ENCODE peak calls at places on chromosome 7, in four cellular contexts. Q is IMR-90, B is suprapubic skin, M is trophoblast cell. D is an unnamed sample. For H3K36me3, the result is how much of the 10 kb centered on the place peaks cover.

GRCh38 chr7:116101709-116102108 is 71.1 kb upstream of the TFEC start:
- DNase-seq in Q (peak), B (no peak), M (no peak), D (no peak)

GRCh38 chr7:115707684-115708341 is 322.8 kb downstream of the TFEC start:
- DNase-seq in Q (no peak), B (no peak), M (no peak), D (no peak)

GRCh38 chr7:84022686-84023308 is 171.8 kb downstream of the SEMA3A start:
- DNase-seq in Q (peak), B (no peak), M (no peak), D (no peak)

GRCh38 chr7:32937344-32938174 is 19.7 kb upstream of the FKBP9 start:
- DNase-seq in Q (peak), B (no peak), M (no peak), D (peak)

GRCh38 chr7:106620681-106621080 is 40.3 kb downstream of the CCDC71L start:
- DNase-seq in Q (no peak), B (no peak), M (no peak), D (no peak)

GRCh38 chr7:145169908-145170307 is 334.1 kb upstream of the TPK1 start:
- DNase-seq in Q (no peak), B (no peak), M (no peak), D (no peak)

GRCh38 chr7:27159278-27160146 is 3.0 kb upstream of the HOXA7 start:
- DNase-seq in Q (no peak), B (peak), M (no peak), D (peak)

GRCh38 chr7:105794741-105795729 is 81.4 kb downstream of the ATXN7L1 start:
- DNase-seq in Q (peak), B (no peak), M (no peak), D (peak)

GRCh38 chr7:8579661-8580060 is 146.3 kb downstream of the NXPH1 start:
- DNase-seq in Q (no peak), B (no peak), M (no peak), D (no peak)

GRCh38 chr7:115135769-115136410 is 214.0 kb downstream of the MDFIC start:
- DNase-seq in Q (no peak), B (no peak), M (no peak), D (no peak)

GRCh38 chr7:70043139-70043538 is 444.9 kb downstream of the AUTS2 start:
- DNase-seq in Q (no peak), B (no peak), M (no peak), D (no peak)

GRCh38 chr7:27883726-27884125 is 143.8 kb downstream of the TAX1BP1 start:
- DNase-seq in Q (peak), B (no peak), M (no peak), D (no peak)

GRCh38 chr7:81845628-81846259 is 75.9 kb upstream of the HGF start:
- DNase-seq in Q (peak), B (no peak), M (no peak), D (no peak)

GRCh38 chr7:149179241-149179640 is 16.1 kb upstream of the ZNF282 start:
- DNase-seq in Q (no peak), B (no peak), M (no peak), D (no peak)

GRCh38 chr7:31852438-31852837 is 165.4 kb downstream of the PPP1R17 start:
- DNase-seq in Q (no peak), B (no peak), M (no peak), D (no peak)

GRCh38 chr7:114832906-114833595 is 88.8 kb upstream of the MDFIC start:
- DNase-seq in Q (no peak), B (no peak), M (no peak), D (no peak)

GRCh38 chr7:91835191-91836064 is 45.1 kb downstream of the MTERF1 start:
- DNase-seq in Q (no peak), B (no peak), M (no peak), D (no peak)

GRCh38 chr7:18212788-18213187 is 185.1 kb upstream of the PRPS1L1 start:
- DNase-seq in Q (peak), B (no peak), M (no peak), D (no peak)

GRCh38 chr7:133053321-133053891 is 28.5 kb downstream of the CHCHD3 start:
- DNase-seq in Q (peak), B (no peak), M (peak), D (peak)

GRCh38 chr7:111126987-111127386 is 36.1 kb downstream of the LRRN3 start:
- DNase-seq in Q (peak), B (no peak), M (no peak), D (no peak)

GRCh38 chr7:88485811-88486210 is 179.1 kb upstream of the STEAP4 start:
- DNase-seq in Q (no peak), B (no peak), M (no peak), D (no peak)

GRCh38 chr7:65371468-65371867 is 2.2 kb upstream of the ZNF92 start:
- DNase-seq in Q (no peak), B (no peak), M (no peak), D (peak)

GRCh38 chr7:73647725-73648592 is 19.7 kb upstream of the VPS37D start:
- DNase-seq in Q (no peak), B (no peak), M (no peak), D (peak)

GRCh38 chr7:130794619-130794922 is 60.6 kb upstream of the KLF14 start:
- DNase-seq in Q (no peak), B (no peak), M (no peak), D (no peak)

GRCh38 chr7:16416289-16417282 is 4.8 kb downstream of the CRPPA start:
- DNase-seq in Q (peak), B (no peak), M (no peak), D (no peak)

GRCh38 chr7:16412535-16413247 is 8.6 kb downstream of the CRPPA start:
- DNase-seq in Q (no peak), B (no peak), M (no peak), D (no peak)

GRCh38 chr7:16409777-16410176 is 11.6 kb downstream of the CRPPA start:
- DNase-seq in Q (peak), B (no peak), M (no peak), D (no peak)

DNA sequence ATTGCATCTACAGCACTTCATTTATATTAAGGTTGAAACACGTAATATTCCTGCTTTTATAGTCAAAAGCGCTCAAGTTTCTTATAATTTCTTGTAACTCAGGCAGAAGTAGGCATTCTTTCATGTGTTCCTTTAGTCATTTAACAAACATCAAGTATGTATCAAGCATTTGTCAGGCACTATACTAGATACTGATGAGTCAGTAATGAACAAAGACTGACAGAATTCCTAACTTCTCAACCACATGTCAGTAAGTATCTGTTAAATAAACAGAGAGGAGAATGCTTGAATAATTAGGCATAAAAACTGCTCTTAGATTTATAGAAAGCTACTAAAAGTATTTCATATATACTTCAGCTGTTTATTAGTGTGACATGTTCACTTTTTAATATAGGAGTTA is 9.9 kb downstream of the CRPPA start:
- DNase-seq in Q (peak), B (no peak), M (no peak), D (no peak)
- H3K36me3 ChIP-seq in Q (under half), B (under half), M (under half), D (under half)

DNA sequence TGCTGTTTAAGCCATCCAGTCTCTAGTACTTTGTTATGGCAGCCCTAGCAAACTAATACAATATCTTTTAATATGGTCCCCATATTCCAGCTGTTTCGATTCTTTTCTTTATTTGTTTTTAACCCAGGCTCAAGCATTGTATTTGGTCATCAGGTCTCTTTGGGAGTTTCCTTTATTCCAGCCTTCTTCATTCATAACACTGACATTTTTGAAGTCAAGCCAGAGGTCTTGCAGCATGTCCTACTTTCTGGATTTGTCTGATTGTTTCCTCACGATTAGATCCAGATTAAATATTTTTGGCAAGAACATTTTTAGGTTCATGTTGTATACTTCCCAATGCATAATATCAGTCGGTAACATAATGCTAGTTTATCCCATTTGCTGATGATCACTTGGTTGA is 11.8 kb downstream of the SLC25A13 start:
- DNase-seq in Q (no peak), B (no peak), M (no peak), D (no peak)
- H3K36me3 ChIP-seq in Q (under half), B (under half), M (under half), D (under half)

DNA sequence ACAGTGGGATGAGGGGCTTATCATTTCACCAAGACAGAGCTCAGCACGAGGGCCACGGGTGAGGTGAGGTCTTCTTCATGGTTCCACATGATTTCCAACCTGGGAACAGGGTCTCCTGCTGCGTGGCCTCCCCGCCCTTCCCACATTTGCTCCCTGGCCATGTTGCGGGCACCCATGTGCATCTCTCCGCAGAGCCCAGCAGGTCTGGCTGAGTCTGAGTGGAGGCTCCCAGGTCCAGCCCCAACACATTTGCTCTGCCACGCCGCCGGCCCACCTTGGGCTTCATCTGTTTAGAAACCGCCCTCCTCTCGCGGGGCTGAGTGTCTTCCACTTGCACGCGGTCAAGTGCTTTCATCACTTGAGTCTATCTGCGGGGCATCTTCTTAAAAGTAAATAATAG is 14.8 kb upstream of the PRKAR1B start:
- DNase-seq in Q (no peak), B (no peak), M (no peak), D (no peak)
- H3K36me3 ChIP-seq in Q (under half), B (under half), M (under half), D (under half)

DNA sequence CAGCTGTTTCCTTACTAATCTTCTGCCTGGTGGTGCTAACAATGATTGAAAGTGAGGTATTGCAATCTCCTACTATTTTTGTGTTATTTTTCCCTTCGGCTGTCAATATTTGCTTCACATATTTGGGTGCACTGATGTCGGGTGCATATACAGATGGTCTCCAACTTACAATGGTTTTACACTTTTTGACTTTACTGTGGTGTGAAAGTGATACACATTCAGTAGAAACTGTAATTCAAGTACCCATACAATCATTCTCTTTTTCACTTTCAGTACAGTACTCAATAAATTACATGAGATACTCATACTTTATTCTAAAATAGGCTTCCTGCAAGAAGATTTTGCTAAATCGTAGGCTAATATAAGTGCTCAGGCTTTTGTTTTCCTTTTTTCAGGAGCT is 73.2 kb downstream of the RNF216 start:
- DNase-seq in Q (no peak), B (no peak), M (no peak), D (no peak)
- H3K36me3 ChIP-seq in Q (under half), B (half or more), M (under half), D (half or more)

DNA sequence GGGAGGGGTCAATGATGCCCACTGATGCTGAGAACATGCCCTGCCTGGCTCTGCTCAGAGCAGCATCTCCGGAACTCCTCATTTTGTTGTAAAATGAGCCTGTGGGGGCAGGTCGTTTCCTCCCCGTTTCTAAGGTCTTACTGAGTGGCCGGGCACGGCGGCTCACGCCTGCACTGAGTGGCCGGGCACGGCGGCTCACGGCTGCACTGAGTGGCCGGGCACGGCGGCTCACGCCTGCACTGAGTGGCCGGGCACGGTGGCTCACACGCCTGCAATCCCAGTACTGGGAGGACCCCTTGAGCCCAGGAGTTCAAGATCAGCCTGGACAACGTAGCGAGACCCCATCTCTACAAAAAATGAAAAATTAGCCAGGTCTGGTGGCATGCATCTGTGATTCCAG is 39.0 kb upstream of the FOXL3 start:
- DNase-seq in Q (no peak), B (no peak), M (no peak), D (no peak)
- H3K36me3 ChIP-seq in Q (half or more), B (half or more), M (under half), D (under half)

DNA sequence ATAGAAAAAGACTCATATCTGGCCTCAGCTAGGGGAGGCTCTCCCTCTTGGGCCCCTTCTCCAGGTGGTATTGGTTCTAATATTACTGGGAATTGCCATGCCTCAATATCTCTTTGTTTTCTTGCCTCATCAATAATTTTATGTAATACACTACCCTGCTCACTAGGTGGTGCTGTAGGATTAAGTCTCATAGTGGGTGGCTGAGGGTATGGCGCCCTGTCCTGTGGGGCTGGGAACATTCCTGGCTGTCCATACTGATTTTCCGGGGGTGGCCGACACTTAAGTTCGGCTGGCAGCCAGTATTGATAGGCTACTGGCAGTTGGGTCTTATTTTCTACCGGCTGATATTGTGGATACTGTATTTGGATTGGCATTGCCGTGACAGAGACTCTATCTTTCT is 9.0 kb upstream of the TAS2R3 start:
- DNase-seq in Q (no peak), B (no peak), M (no peak), D (no peak)
- H3K36me3 ChIP-seq in Q (under half), B (half or more), M (under half), D (under half)

DNA sequence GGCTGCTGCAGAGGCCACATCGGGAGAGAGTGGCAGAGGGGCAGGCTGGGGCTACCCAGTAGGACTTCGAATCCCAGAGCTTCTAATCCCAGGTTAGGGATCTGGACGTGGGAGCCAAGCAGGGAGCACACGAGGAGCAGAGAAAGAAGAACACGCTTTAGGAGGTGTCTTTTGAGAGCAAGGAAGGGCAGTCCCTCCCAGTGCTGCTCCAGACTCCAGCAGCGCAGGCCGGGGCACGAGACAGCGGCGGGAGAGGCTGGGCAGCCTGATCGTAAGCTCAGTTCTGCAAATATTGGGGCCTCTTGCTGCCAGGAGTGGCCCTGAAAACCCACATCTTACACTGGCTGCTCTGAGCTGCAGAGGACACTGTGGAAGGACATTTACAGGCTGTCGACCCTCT is 75.9 kb downstream of the HIPK2 start:
- DNase-seq in Q (no peak), B (no peak), M (no peak), D (peak)
- H3K36me3 ChIP-seq in Q (half or more), B (under half), M (under half), D (under half)

DNA sequence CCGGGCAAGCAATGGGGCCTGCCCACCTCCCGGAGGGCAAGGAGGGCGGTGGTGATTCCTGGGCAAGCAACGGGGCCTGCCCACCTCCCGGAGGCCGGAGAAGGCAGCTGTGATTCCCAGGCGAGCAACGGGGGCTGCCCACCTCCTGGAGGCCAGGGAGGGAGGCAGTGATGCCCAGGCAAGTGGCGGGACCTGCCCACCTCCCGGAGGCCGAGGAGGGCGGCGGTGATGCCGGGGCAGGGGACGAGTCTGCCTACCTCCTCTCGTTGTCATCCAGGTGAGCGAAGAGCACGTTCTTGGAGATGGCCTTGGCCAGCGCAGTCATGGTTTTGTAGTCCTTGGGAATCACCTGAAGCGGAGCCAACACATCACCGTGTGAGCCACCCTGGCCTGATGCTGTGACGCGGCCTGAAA is 49.5 kb upstream of the DNAAF5 start:
- DNase-seq in Q (no peak), B (peak), M (no peak), D (no peak)
- H3K36me3 ChIP-seq in Q (under half), B (under half), M (under half), D (under half)

GRCh38 chr7:99098317-99098823 is 45.5 kb downstream of the SMURF1 start:
- DNase-seq in Q (no peak), B (no peak), M (no peak), D (no peak)

GRCh38 chr7:99099499-99100077 is 44.3 kb downstream of the SMURF1 start:
- DNase-seq in Q (no peak), B (no peak), M (no peak), D (no peak)

GRCh38 chr7:99096124-99096887 is 47.6 kb downstream of the SMURF1 start:
- DNase-seq in Q (peak), B (no peak), M (no peak), D (peak)

GRCh38 chr7:99097730-99098129 is 46.2 kb downstream of the SMURF1 start:
- DNase-seq in Q (no peak), B (no peak), M (no peak), D (no peak)

GRCh38 chr7:99098824-99099498 is 44.9 kb downstream of the SMURF1 start:
- DNase-seq in Q (no peak), B (no peak), M (peak), D (no peak)
- H3K36me3 ChIP-seq in Q (under half), B (under half), M (under half), D (under half)

GRCh38 chr7:100880645-100881044 is 5.7 kb downstream of the SRRT start:
- DNase-seq in Q (no peak), B (no peak), M (no peak), D (no peak)

GRCh38 chr7:100875356-100875751 is 451 bp downstream of the SRRT start:
- DNase-seq in Q (no peak), B (no peak), M (no peak), D (peak)

GRCh38 chr7:100878685-100879084 is 3.8 kb downstream of the SRRT start:
- DNase-seq in Q (no peak), B (no peak), M (no peak), D (no peak)

GRCh38 chr7:100879685-100880261 is 4.9 kb downstream of the SRRT start:
- DNase-seq in Q (no peak), B (no peak), M (no peak), D (no peak)

DNA sequence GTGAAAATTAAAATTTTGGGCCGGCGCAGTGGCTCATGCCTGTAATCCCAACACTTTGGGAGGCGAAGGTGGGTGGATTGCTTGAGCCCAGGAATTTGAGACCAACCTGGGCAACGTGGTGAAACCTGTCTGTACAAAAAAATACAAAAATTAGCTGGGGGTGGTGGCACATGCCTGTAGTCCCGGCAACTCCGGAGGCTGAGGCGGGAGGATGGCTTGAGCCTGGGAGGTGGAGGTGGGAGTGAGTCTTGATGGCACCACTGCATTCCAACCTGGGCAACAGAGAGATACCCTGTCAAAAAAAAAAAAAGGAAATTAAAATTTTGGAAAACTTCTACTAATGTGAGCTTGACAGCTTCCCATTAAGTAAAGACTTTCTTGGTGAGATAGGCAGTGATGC is 3.1 kb downstream of the SRRT start:
- DNase-seq in Q (no peak), B (no peak), M (no peak), D (no peak)
- H3K36me3 ChIP-seq in Q (half or more), B (under half), M (half or more), D (half or more)